ENCODE peak calls at places on chromosome 12, in eight cellular contexts. O, E, X, Y, P, D, M and H are unnamed samples.
A peak's percentile ranks its signal among the peaks of the same experiment; 100 is the strongest.

GRCh38 chr12:1529862-1530591 is 64.4 kb downstream of the FBXL14 start:
- DNase-seq in O (no peak), E (no peak), X (no peak), Y (no peak), P (no peak), D (no peak), M (no peak), H (no peak)

GRCh38 chr12:102917026-102917787 is at the start of gene PAH:
- DNase-seq in O (peak; percentile 98), E (no peak), X (no peak), Y (no peak), P (peak; percentile 26), D (no peak), M (no peak), H (no peak)

GRCh38 chr12:9256758-9257405 is 48.7 kb upstream of the PZP start:
- DNase-seq in O (no peak), E (no peak), X (no peak), Y (no peak), P (no peak), D (no peak), M (no peak), H (no peak)

GRCh38 chr12:115611477-115611876 is 666.0 kb downstream of the MED13L start:
- DNase-seq in O (no peak), E (no peak), X (no peak), Y (peak; percentile 33), P (peak; percentile 71), D (no peak), M (no peak), H (no peak)

GRCh38 chr12:80325167-80325959 is 118.7 kb upstream of the PTPRQ start:
- DNase-seq in O (no peak), E (no peak), X (no peak), Y (no peak), P (no peak), D (no peak), M (no peak), H (no peak)

GRCh38 chr12:32454075-32454474 is 54.7 kb downstream of the FGD4 start:
- DNase-seq in O (no peak), E (peak; percentile 21), X (no peak), Y (no peak), P (no peak), D (no peak), M (peak; percentile 67), H (no peak)

GRCh38 chr12:991350-992278 is 591 bp downstream of the ERC1 start:
- DNase-seq in O (no peak), E (no peak), X (no peak), Y (no peak), P (no peak), D (no peak), M (peak; percentile 29), H (no peak)

GRCh38 chr12:91109148-91109564 is 2.1 kb downstream of the LUM start:
- DNase-seq in O (peak; percentile 57), E (no peak), X (peak; percentile 83), Y (peak; percentile 72), P (peak; percentile 78), D (peak; percentile 58), M (peak; percentile 80), H (peak; percentile 49)

GRCh38 chr12:94202245-94203180 is 54.1 kb downstream of the PLXNC1 start:
- DNase-seq in O (no peak), E (no peak), X (no peak), Y (no peak), P (no peak), D (no peak), M (no peak), H (no peak)

GRCh38 chr12:52004042-52004648 is 2.6 kb upstream of the TAMALIN start:
- DNase-seq in O (no peak), E (no peak), X (no peak), Y (peak; percentile 60), P (peak; percentile 68), D (no peak), M (peak; percentile 55), H (no peak)

GRCh38 chr12:120466560-120467315 is 2.8 kb downstream of the SRSF9 start:
- DNase-seq in O (no peak), E (no peak), X (no peak), Y (peak; percentile 28), P (peak; percentile 48), D (no peak), M (peak; percentile 45), H (no peak)

GRCh38 chr12:89882051-89882450 is 173.4 kb upstream of the ATP2B1 start:
- DNase-seq in O (no peak), E (no peak), X (no peak), Y (no peak), P (no peak), D (peak; percentile 37), M (peak; percentile 89), H (no peak)
- H3K4me3 ChIP-seq in O (no peak overlapping the region), E (no peak overlapping the region), X (no peak overlapping the region), Y (no peak overlapping the region), P (no peak overlapping the region), D (no peak overlapping the region), M (no peak overlapping the region), H (no peak overlapping the region)

DNA sequence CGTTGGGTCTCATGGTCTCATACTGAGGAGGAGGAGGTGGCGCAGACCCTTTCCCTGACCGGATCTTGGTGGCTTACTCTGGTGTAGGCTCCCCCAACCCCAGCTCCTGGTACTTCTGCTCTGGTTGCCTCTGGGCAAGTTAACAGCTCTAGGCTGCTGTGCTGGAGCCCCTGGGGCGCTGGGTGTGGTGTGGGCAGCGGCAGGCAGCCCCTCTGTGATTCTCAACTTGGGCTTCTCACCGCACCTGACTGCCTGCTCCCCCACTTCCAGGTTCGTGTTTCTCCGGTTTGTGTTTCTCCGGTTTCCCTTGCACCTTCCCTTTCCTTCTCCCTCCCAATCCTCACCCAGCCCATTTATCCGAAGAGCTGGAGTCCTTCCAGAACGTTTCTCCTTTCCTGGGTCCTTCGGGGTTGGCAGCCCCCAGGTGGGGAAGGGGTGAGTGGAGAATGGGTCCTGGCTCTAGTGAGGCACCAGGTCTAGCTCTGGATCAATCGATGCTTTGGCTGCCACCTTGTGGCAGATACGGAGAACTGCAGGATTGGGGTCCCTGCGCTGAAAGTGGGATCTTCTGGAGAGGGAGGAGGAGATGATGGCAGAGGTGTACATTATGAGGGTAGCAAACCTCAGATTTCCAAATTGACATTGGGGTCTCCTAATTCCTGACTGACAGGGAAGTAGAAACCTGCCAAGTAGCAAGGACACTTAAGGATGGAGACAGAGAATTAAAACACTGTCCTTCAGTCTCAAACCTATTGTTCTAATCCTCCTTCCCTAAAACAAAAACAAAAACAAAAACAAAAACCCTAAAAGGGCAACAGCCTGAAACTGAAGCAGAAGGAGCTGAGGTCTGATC is 8.3 kb downstream of the CISTR start:
- DNase-seq in O (no peak), E (no peak), X (no peak), Y (peak; percentile 48), P (peak; percentile 61), D (no peak), M (peak; percentile 48), H (peak; percentile 64)
- H3K27me3 ChIP-seq in O (peaks cover 10% of the 10 kb centered on the region), E (peaks cover 61% of the 10 kb centered on the region), X (no peaks in the 10 kb centered on the region), Y (peaks cover 45% of the 10 kb centered on the region), P (peaks cover 60% of the 10 kb centered on the region), D (peaks cover 53% of the 10 kb centered on the region), M (peaks cover 66% of the 10 kb centered on the region), H (no peaks in the 10 kb centered on the region)

DNA sequence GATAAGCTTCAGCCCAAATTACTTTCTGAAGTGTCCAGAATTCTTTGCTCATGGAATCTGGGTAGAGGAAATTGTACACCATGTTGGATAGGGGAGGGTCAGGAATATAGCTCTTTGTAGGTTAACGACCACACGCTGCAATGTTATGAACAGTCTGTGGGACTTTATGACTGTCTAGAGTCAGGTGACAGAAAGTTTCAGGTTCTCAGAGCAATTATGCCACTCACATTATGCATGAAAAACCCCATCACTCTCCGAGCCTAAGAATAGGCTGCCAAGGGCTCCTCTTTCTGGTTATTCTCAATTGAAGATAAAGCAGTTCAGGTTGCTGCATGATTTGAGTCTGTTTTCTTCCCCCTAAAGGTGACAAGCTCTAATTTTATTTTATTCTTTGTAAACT is 430.9 kb downstream of the ATP23 start:
- DNase-seq in O (no peak), E (no peak), X (no peak), Y (no peak), P (no peak), D (no peak), M (no peak), H (no peak)
- TF ChIP-seq CTCF in O (no peak), E (no peak), X (no peak), Y (no peak), P (no peak), D (no peak), M (no peak), H (no peak)

DNA sequence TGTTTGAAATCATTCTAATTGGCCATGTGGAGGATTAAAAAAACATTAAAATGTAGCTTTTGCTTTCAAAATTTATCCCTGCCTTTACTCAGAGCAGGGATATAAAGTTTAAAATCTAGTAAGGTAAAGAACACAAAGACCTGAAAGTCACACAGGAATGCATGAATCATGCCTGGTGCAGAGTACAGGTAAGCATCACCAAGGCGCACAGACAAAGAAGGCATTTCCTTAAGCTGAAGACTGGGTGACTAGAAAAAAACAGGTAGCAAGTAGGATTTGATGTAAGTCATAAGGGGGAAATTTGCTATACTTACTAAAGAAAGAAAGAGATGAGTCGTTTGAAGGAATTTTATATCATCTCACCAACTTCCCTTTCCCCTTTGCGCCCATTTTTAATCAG is 405.6 kb downstream of the GXYLT1 start:
- DNase-seq in O (no peak), E (no peak), X (no peak), Y (no peak), P (no peak), D (no peak), M (no peak), H (no peak)
- H3K4me3 ChIP-seq in O (no peak overlapping the region), E (no peak overlapping the region), X (no peak overlapping the region), Y (no peak overlapping the region), P (no peak overlapping the region), D (no peak overlapping the region), M (no peak overlapping the region), H (no peak overlapping the region)

DNA sequence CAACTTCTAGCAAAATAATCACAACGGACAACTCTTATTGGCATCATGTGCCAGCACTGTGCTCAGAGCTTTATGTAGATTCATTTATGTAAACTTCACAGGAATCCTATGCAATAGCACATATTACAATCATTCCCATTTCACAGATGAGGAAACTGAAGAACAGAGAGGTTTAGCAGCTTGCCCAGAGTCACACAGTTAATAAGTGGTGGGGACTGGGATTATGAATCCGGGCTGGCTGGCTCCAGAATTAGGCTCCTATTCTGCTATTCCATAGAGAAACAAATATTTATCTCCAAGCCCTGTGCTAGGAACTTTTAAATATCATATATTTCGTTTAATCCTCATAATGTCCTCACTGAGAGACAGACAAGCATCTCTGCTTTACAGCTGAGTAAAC is 52.4 kb upstream of the OAS1 start:
- DNase-seq in O (no peak), E (no peak), X (no peak), Y (no peak), P (no peak), D (no peak), M (no peak), H (no peak)
- H3K27me3 ChIP-seq in O (no peaks in the 10 kb centered on the region), E (peaks cover 3% of the 10 kb centered on the region), X (no peaks in the 10 kb centered on the region), Y (no peaks in the 10 kb centered on the region), P (peaks cover 5% of the 10 kb centered on the region), D (no peaks in the 10 kb centered on the region), M (no peaks in the 10 kb centered on the region), H (no peaks in the 10 kb centered on the region)

GRCh38 chr12:3170423-3171194 is 93.4 kb downstream of the TSPAN9 start:
- DNase-seq in O (peak; percentile 23), E (peak; percentile 76), X (no peak), Y (no peak), P (no peak), D (peak; percentile 61), M (peak; percentile 97), H (no peak)
- TF ChIP-seq CTCF in O (no peak), E (no peak), X (no peak), Y (no peak), P (no peak), D (no peak), M (no peak), H (no peak)

GRCh38 chr12:76081909-76082308 is 2.6 kb downstream of the NAP1L1 start:
- DNase-seq in O (no peak), E (no peak), X (no peak), Y (no peak), P (no peak), D (no peak), M (no peak), H (no peak)
- H3K4me3 ChIP-seq in O (no peak overlapping the region), E (no peak overlapping the region), X (no peak overlapping the region), Y (no peak overlapping the region), P (no peak overlapping the region), D (no peak overlapping the region), M (no peak overlapping the region), H (no peak overlapping the region)